ENCODE peak calls at places on chromosomes 7 and 10, in five cellular contexts. One of them, this sample, is unnamed.

GRCh38 chr10:121532465-121532864 is 65.8 kb downstream of the FGFR2 start:
- DNase-seq in SK-N-SH: no peak
- DNase-seq in suprapubic skin: no peak
- DNase-seq in GM23338: no peak
- DNase-seq in H1: no peak
- DNase-seq in this sample: no peak

GRCh38 chr10:7329219-7329618 is 81.6 kb downstream of the SFMBT2 start:
- DNase-seq in SK-N-SH: no peak
- DNase-seq in suprapubic skin: no peak
- DNase-seq in GM23338: no peak
- DNase-seq in H1: no peak
- DNase-seq in this sample: no peak

GRCh38 chr7:20932785-20933184 is 146.1 kb upstream of the SP8 start:
- DNase-seq in SK-N-SH: no peak
- DNase-seq in suprapubic skin: no peak
- DNase-seq in GM23338: no peak
- DNase-seq in H1: no peak
- DNase-seq in this sample: no peak

GRCh38 chr10:42888504-42889095 is 106.0 kb downstream of the BMS1 start:
- DNase-seq in SK-N-SH: no peak
- DNase-seq in suprapubic skin: no peak
- DNase-seq in GM23338: no peak
- DNase-seq in H1: no peak
- DNase-seq in this sample: peak

GRCh38 chr10:110643670-110644597 is at the start of gene RBM20:
- DNase-seq in SK-N-SH: peak
- DNase-seq in suprapubic skin: no peak
- DNase-seq in GM23338: peak
- DNase-seq in H1: no peak
- DNase-seq in this sample: no peak

GRCh38 chr7:1321411-1322239 is 89.0 kb downstream of the UNCX start:
- DNase-seq in SK-N-SH: peak
- DNase-seq in suprapubic skin: no peak
- DNase-seq in GM23338: no peak
- DNase-seq in H1: no peak
- DNase-seq in this sample: no peak

GRCh38 chr7:130960208-130960988 is 226.4 kb upstream of the KLF14 start:
- DNase-seq in SK-N-SH: no peak
- DNase-seq in suprapubic skin: no peak
- DNase-seq in GM23338: no peak
- DNase-seq in H1: no peak
- DNase-seq in this sample: no peak

GRCh38 chr10:3051686-3052085 is 15.7 kb upstream of the PFKP start:
- DNase-seq in SK-N-SH: no peak
- DNase-seq in suprapubic skin: no peak
- DNase-seq in GM23338: no peak
- DNase-seq in H1: no peak
- DNase-seq in this sample: no peak

GRCh38 chr7:141697211-141697871 is 4.6 kb downstream of the DENND11 start:
- DNase-seq in SK-N-SH: no peak
- DNase-seq in suprapubic skin: no peak
- DNase-seq in GM23338: no peak
- DNase-seq in H1: no peak
- DNase-seq in this sample: no peak

GRCh38 chr7:770786-771185 is 43.7 kb upstream of the PRKAR1B start:
- DNase-seq in SK-N-SH: no peak
- DNase-seq in suprapubic skin: no peak
- DNase-seq in GM23338: no peak
- DNase-seq in H1: no peak
- DNase-seq in this sample: no peak

GRCh38 chr7:139708541-139708940 is 69.3 kb downstream of the HIPK2 start:
- DNase-seq in SK-N-SH: no peak
- DNase-seq in suprapubic skin: no peak
- DNase-seq in GM23338: no peak
- DNase-seq in H1: no peak
- DNase-seq in this sample: no peak

GRCh38 chr10:75712241-75712880 is 280.9 kb downstream of the LRMDA start:
- DNase-seq in SK-N-SH: no peak
- DNase-seq in suprapubic skin: no peak
- DNase-seq in GM23338: peak
- DNase-seq in H1: no peak
- DNase-seq in this sample: no peak

GRCh38 chr10:75508239-75508813 is 76.9 kb downstream of the LRMDA start:
- DNase-seq in SK-N-SH: peak
- DNase-seq in suprapubic skin: no peak
- DNase-seq in GM23338: no peak
- DNase-seq in H1: no peak
- DNase-seq in this sample: no peak

GRCh38 chr10:123622381-123622780 is 43.8 kb upstream of the GPR26 start:
- DNase-seq in SK-N-SH: no peak
- DNase-seq in suprapubic skin: peak
- DNase-seq in GM23338: no peak
- DNase-seq in H1: no peak
- DNase-seq in this sample: no peak

GRCh38 chr10:71299071-71299759 is 19.8 kb upstream of the SLC29A3 start:
- DNase-seq in SK-N-SH: no peak
- DNase-seq in suprapubic skin: no peak
- DNase-seq in GM23338: no peak
- DNase-seq in H1: no peak
- DNase-seq in this sample: no peak

GRCh38 chr7:36303202-36304098 is 86.2 kb upstream of the ANLN start:
- DNase-seq in SK-N-SH: peak
- DNase-seq in suprapubic skin: peak
- DNase-seq in GM23338: no peak
- DNase-seq in H1: no peak
- DNase-seq in this sample: no peak

GRCh38 chr10:110422548-110422947 is 75.2 kb upstream of the DUSP5 start:
- DNase-seq in SK-N-SH: no peak
- DNase-seq in suprapubic skin: no peak
- DNase-seq in GM23338: no peak
- DNase-seq in H1: no peak
- DNase-seq in this sample: no peak

GRCh38 chr10:14586901-14587300 is 187.8 kb downstream of the FAM107B start:
- DNase-seq in SK-N-SH: no peak
- DNase-seq in suprapubic skin: no peak
- DNase-seq in GM23338: no peak
- DNase-seq in H1: no peak
- DNase-seq in this sample: no peak

GRCh38 chr10:125156739-125157472 is 3.5 kb downstream of the CTBP2 start:
- DNase-seq in SK-N-SH: no peak
- DNase-seq in suprapubic skin: peak
- DNase-seq in GM23338: no peak
- DNase-seq in H1: no peak
- DNase-seq in this sample: no peak

GRCh38 chr7:45983720-45984032 is 62.6 kb upstream of the IGFBP3 start:
- DNase-seq in SK-N-SH: no peak
- DNase-seq in suprapubic skin: peak
- DNase-seq in GM23338: no peak
- DNase-seq in H1: no peak
- DNase-seq in this sample: peak

GRCh38 chr10:48612241-48612943 is 7.5 kb upstream of the ARHGAP22 start:
- DNase-seq in SK-N-SH: no peak
- DNase-seq in suprapubic skin: peak
- DNase-seq in GM23338: no peak
- DNase-seq in H1: no peak
- DNase-seq in this sample: peak

GRCh38 chr7:22357311-22358175 is 589 bp upstream of the RAPGEF5 start:
- DNase-seq in SK-N-SH: no peak
- DNase-seq in suprapubic skin: no peak
- DNase-seq in GM23338: peak
- DNase-seq in H1: no peak
- DNase-seq in this sample: no peak

GRCh38 chr7:78095549-78095948 is 297.0 kb downstream of the PHTF2 start:
- DNase-seq in SK-N-SH: no peak
- DNase-seq in suprapubic skin: no peak
- DNase-seq in GM23338: no peak
- DNase-seq in H1: no peak
- DNase-seq in this sample: no peak
- TF ChIP-seq CTCF in SK-N-SH: peak
- TF ChIP-seq CTCF in suprapubic skin: no peak
- TF ChIP-seq CTCF in GM23338: peak
- TF ChIP-seq CTCF in H1: no peak
- TF ChIP-seq CTCF in this sample: no peak

GRCh38 chr10:91409869-91410637 is at the start of gene HECTD2:
- DNase-seq in SK-N-SH: peak
- DNase-seq in suprapubic skin: peak
- DNase-seq in GM23338: peak
- DNase-seq in H1: no peak
- DNase-seq in this sample: no peak

GRCh38 chr10:91406322-91406721 is 3.8 kb upstream of the HECTD2 start:
- DNase-seq in SK-N-SH: no peak
- DNase-seq in suprapubic skin: no peak
- DNase-seq in GM23338: peak
- DNase-seq in H1: no peak
- DNase-seq in this sample: no peak

GRCh38 chr10:91410638-91411367 is 659 bp downstream of the HECTD2 start:
- DNase-seq in SK-N-SH: peak
- DNase-seq in suprapubic skin: peak
- DNase-seq in GM23338: no peak
- DNase-seq in H1: no peak
- DNase-seq in this sample: peak

GRCh38 chr10:91412688-91413087 is 2.5 kb downstream of the HECTD2 start:
- DNase-seq in SK-N-SH: no peak
- DNase-seq in suprapubic skin: no peak
- DNase-seq in GM23338: peak
- DNase-seq in H1: no peak
- DNase-seq in this sample: no peak

DNA sequence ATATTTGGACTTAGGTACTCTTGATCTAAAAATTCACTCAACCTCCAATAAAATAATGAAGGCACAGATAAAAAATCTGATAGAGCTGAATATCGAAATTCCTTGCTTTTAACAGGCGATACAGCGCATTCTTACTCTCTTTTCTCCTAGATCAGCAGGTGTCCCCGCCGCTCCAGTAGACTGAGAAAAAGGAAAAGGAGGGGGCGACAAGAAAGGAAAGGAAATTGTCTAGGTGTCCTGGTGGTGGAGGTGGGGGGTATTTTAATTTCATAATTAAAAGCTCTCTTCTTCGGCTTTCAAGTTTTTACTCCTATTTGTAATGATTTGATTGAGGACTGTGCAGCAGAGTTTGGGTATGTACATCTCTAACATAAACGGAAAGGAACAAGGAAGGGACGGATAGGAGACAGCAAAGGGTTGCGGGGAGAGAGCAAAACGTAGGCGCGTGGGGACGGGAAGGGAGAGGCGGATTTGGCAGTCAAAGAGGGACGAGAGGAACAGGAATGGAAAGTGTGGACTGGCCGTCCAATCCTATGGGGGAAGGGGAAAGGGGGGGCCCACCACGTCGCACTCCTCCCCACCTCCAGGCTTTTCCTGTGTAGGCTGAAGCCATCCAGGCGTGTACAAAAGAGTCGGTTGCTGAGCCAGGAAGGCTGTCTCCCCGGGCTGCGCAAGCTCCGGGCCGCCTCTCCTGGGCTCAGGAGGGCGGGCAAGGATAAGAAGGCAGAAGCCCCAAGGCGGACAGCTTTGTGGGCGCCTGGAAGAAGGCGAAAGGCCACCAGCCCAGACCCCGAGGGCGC is 875 bp upstream of the HECTD2 start:
- DNase-seq in SK-N-SH: peak
- DNase-seq in suprapubic skin: peak
- DNase-seq in GM23338: peak
- DNase-seq in H1: no peak
- DNase-seq in this sample: no peak
- TF ChIP-seq POLR2AphosphoS5 in SK-N-SH: peak
- TF ChIP-seq POLR2AphosphoS5 in suprapubic skin: no peak
- TF ChIP-seq POLR2AphosphoS5 in GM23338: peak
- TF ChIP-seq POLR2AphosphoS5 in H1: no peak
- TF ChIP-seq POLR2AphosphoS5 in this sample: peak

GRCh38 chr10:132373241-132373955 is 23.6 kb upstream of the PWWP2B start:
- DNase-seq in SK-N-SH: no peak
- DNase-seq in suprapubic skin: peak
- DNase-seq in GM23338: no peak
- DNase-seq in H1: no peak
- DNase-seq in this sample: no peak

GRCh38 chr10:132370426-132371340 is 26.3 kb upstream of the PWWP2B start:
- DNase-seq in SK-N-SH: no peak
- DNase-seq in suprapubic skin: peak
- DNase-seq in GM23338: no peak
- DNase-seq in H1: no peak
- DNase-seq in this sample: no peak

GRCh38 chr10:132369636-132370185 is 27.3 kb upstream of the PWWP2B start:
- DNase-seq in SK-N-SH: no peak
- DNase-seq in suprapubic skin: peak
- DNase-seq in GM23338: no peak
- DNase-seq in H1: no peak
- DNase-seq in this sample: no peak

GRCh38 chr10:132372516-132373095 is 24.4 kb upstream of the PWWP2B start:
- DNase-seq in SK-N-SH: no peak
- DNase-seq in suprapubic skin: peak
- DNase-seq in GM23338: no peak
- DNase-seq in H1: no peak
- DNase-seq in this sample: no peak

GRCh38 chr10:132371641-132372081 is 25.3 kb upstream of the PWWP2B start:
- DNase-seq in SK-N-SH: no peak
- DNase-seq in suprapubic skin: peak
- DNase-seq in GM23338: peak
- DNase-seq in H1: no peak
- DNase-seq in this sample: no peak
- H3K27ac ChIP-seq in SK-N-SH: no peak
- H3K27ac ChIP-seq in suprapubic skin: no peak
- H3K27ac ChIP-seq in GM23338: no peak
- H3K27ac ChIP-seq in H1: no peak
- H3K27ac ChIP-seq in this sample: no peak

GRCh38 chr7:112079671-112080070 is 126.5 kb downstream of the DOCK4 start:
- DNase-seq in SK-N-SH: no peak
- DNase-seq in suprapubic skin: no peak
- DNase-seq in GM23338: no peak
- DNase-seq in H1: no peak
- DNase-seq in this sample: no peak
- TF ChIP-seq CTCF in SK-N-SH: peak
- TF ChIP-seq CTCF in suprapubic skin: no peak
- TF ChIP-seq CTCF in GM23338: no peak
- TF ChIP-seq CTCF in H1: no peak
- TF ChIP-seq CTCF in this sample: no peak